ENCODE peak calls at places on chromosomes 7 and 10, in four cellular contexts. T is DND-41, M is GM23338, X is neural progenitor cell. W is an unnamed sample.

GRCh38 chr10:73110345-73110849 is at the start of gene NUDT13:
- DNase-seq in T (peak; percentile 84), M (peak; percentile 91), X (peak; percentile 66), W (peak; percentile 68)

GRCh38 chr7:21104124-21104500 is 317.4 kb upstream of the SP8 start:
- DNase-seq in T (no peak), M (no peak), X (no peak), W (no peak)

GRCh38 chr10:109328001-109328400 is 595.3 kb downstream of the XPNPEP1 start:
- DNase-seq in T (no peak), M (peak; percentile 8), X (no peak), W (no peak)

GRCh38 chr7:79268730-79269129 is 184.7 kb downstream of the MAGI2 start:
- DNase-seq in T (no peak), M (no peak), X (no peak), W (no peak)

GRCh38 chr10:99233680-99234018 is 2.0 kb downstream of the HPSE2 start:
- DNase-seq in T (no peak), M (no peak), X (peak; percentile 44), W (no peak)

GRCh38 chr7:31335161-31335888 is 5.2 kb downstream of the NEUROD6 start:
- DNase-seq in T (no peak), M (no peak), X (no peak), W (no peak)

GRCh38 chr7:50531401-50531906 is 33.8 kb downstream of the DDC start:
- DNase-seq in T (no peak), M (peak; percentile 54), X (peak; percentile 46), W (peak; percentile 79)

GRCh38 chr10:72122221-72122620 is 33.9 kb upstream of the SPOCK2 start:
- DNase-seq in T (no peak), M (no peak), X (no peak), W (no peak)

GRCh38 chr10:101060036-101060950 is 1.5 kb upstream of the KAZALD1 start:
- DNase-seq in T (peak; percentile 92), M (peak; percentile 97), X (peak; percentile 95), W (peak; percentile 90)

GRCh38 chr7:98551541-98552273 is 65.4 kb upstream of the NPTX2 start:
- DNase-seq in T (no peak), M (no peak), X (no peak), W (no peak)

GRCh38 chr10:79063661-79064490 is 4.9 kb upstream of the ZMIZ1 start:
- DNase-seq in T (no peak), M (no peak), X (no peak), W (no peak)

GRCh38 chr7:41003031-41003925 is 699.6 kb downstream of the INHBA start:
- DNase-seq in T (peak; percentile 49), M (peak; percentile 80), X (peak; percentile 67), W (no peak)

GRCh38 chr7:26097837-26098668 is 53.9 kb upstream of the NFE2L3 start:
- DNase-seq in T (no peak), M (no peak), X (no peak), W (no peak)

GRCh38 chr7:70669859-70670258 is 462.1 kb upstream of the GALNT17 start:
- DNase-seq in T (peak; percentile 25), M (no peak), X (no peak), W (no peak)

GRCh38 chr7:150931199-150931869 is 46.8 kb downstream of the KCNH2 start:
- DNase-seq in T (peak; percentile 40), M (no peak), X (no peak), W (no peak)

GRCh38 chr7:95357623-95358022 is 33.3 kb upstream of the PON1 start:
- DNase-seq in T (no peak), M (no peak), X (no peak), W (no peak)

GRCh38 chr7:123271231-123271630 is 71.5 kb upstream of the SLC13A1 start:
- DNase-seq in T (no peak), M (no peak), X (no peak), W (no peak)

GRCh38 chr10:62844280-62845011 is 28.3 kb upstream of the EGR2 start:
- DNase-seq in T (no peak), M (no peak), X (no peak), W (no peak)

GRCh38 chr7:27198138-27198841 is 1.6 kb downstream of the HOXA13 start:
- DNase-seq in T (no peak), M (no peak), X (no peak), W (no peak)

GRCh38 chr10:114561008-114561523 is 97.0 kb downstream of the ABLIM1 start:
- DNase-seq in T (no peak), M (no peak), X (no peak), W (no peak)

GRCh38 chr7:20554072-20554471 is 61.4 kb upstream of the ABCB5 start:
- DNase-seq in T (no peak), M (peak; percentile 11), X (no peak), W (no peak)

GRCh38 chr7:92466682-92467081 is 11.1 kb downstream of the ERVW-1 start:
- DNase-seq in T (no peak), M (no peak), X (no peak), W (no peak)

GRCh38 chr10:132504501-132505272 is 32.9 kb upstream of the INPP5A start:
- DNase-seq in T (no peak), M (no peak), X (no peak), W (no peak)

GRCh38 chr10:93160829-93161228 is 87.1 kb downstream of the CYP26A1 start:
- DNase-seq in T (no peak), M (no peak), X (no peak), W (no peak)

GRCh38 chr7:55545496-55545895 is 26.8 kb downstream of the VOPP1 start:
- DNase-seq in T (no peak), M (no peak), X (no peak), W (no peak)

GRCh38 chr7:151025924-151026671 is 1.8 kb upstream of the ATG9B start:
- DNase-seq in T (no peak), M (no peak), X (no peak), W (no peak)

GRCh38 chr10:52762088-52762487 is 10.5 kb downstream of the MBL2 start:
- DNase-seq in T (no peak), M (no peak), X (no peak), W (no peak)

GRCh38 chr10:6037422-6037821 is 24.7 kb downstream of the IL2RA start:
- DNase-seq in T (no peak), M (no peak), X (no peak), W (no peak)

GRCh38 chr7:117872565-117873055 is 631 bp downstream of the CTTNBP2 start:
- DNase-seq in T (no peak), M (peak; percentile 51), X (peak; percentile 68), W (no peak)

GRCh38 chr10:92957223-92958010 is 103.2 kb upstream of the CYP26C1 start:
- DNase-seq in T (no peak), M (no peak), X (no peak), W (no peak)

GRCh38 chr10:31745612-31746376 is 182.8 kb downstream of the ARHGAP12 start:
- DNase-seq in T (no peak), M (no peak), X (no peak), W (no peak)

GRCh38 chr7:37081436-37081835 is 357.1 kb upstream of the AOAH start:
- DNase-seq in T (no peak), M (no peak), X (no peak), W (no peak)

DNA sequence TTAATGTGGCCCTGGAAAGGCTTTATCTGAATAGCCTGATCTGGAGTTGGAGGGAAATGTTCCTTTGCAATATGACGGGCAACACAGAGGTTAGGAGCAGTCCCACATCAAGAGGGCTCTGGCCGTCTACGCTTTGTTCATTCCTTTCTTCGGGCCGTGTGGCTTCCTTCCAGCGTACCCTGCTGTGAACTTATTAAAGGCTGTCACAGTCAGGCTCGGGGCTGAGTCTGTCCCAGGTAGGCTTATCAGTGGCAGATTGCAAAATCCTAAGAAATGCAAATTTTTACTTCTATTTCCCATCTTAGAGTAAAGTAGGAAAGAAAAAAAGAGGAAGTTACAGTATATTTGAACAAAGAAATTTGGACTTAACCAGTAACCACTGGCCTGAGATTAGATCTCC is 453.1 kb upstream of the MKI67 start:
- DNase-seq in T (no peak), M (no peak), X (peak; percentile 46), W (no peak)
- H3K27ac ChIP-seq in T (no peak overlapping the region), M (no peak overlapping the region), X (no peak overlapping the region), W (no peak overlapping the region)

GRCh38 chr10:29649561-29650551 is 15.1 kb upstream of the SVIL start:
- DNase-seq in T (no peak), M (no peak), X (no peak), W (no peak)

GRCh38 chr10:29648983-29649268 is 14.2 kb upstream of the SVIL start:
- DNase-seq in T (no peak), M (no peak), X (no peak), W (no peak)

GRCh38 chr10:29647483-29647882 is 12.7 kb upstream of the SVIL start:
- DNase-seq in T (no peak), M (no peak), X (no peak), W (no peak)

GRCh38 chr10:29646960-29647431 is 12.2 kb upstream of the SVIL start:
- DNase-seq in T (no peak), M (no peak), X (no peak), W (no peak)

DNA sequence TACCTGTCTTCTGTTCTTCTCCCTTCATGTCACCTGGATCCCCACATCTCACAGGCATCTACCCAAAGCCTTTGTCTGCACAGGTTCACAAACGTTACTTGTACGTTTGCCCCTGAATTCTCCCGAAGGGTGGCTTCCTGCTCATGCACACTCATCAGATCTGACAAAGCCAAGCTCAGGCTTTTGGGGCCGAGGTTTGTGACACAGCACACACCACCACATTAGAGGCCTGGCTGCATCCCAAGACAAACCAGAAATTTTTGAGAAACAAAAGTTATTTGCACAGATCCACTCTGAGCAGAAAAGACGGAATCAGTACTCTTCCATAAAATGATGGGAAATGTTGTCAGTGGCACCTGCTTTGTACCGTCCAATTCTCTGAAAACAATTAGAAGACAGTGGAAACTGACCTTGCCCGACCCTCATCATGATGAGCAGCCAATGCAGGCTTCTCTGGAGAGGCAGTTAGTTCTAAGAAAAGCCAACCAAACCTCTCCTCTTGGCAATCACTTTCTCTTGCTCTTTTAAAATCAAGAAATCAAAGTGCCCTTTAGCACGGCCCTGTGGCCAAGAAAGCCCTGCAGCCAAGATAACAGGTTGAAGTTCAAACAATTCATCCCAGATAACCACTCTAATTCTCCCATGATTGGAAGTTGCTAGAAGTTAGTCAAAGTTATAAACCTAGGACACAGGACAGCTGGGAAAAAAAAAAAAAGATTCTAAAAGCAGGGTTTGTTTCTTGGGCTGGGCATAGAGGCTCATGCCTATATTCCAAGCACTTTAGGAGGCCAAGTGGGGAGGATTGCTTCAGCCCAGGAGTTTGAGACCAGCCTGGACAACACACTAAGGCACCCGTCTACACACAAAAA is 13.6 kb upstream of the SVIL start:
- DNase-seq in T (peak; percentile 67), M (no peak), X (no peak), W (no peak)
- H3K27ac ChIP-seq in T (peak overlapping the region; percentile 61), M (no peak overlapping the region), X (no peak overlapping the region), W (no peak overlapping the region)

GRCh38 chr10:49110684-49111319 is 4.5 kb downstream of the VSTM4 start:
- DNase-seq in T (no peak), M (no peak), X (no peak), W (no peak)
- H3K27ac ChIP-seq in T (no peak overlapping the region), M (no peak overlapping the region), X (no peak overlapping the region), W (no peak overlapping the region)

DNA sequence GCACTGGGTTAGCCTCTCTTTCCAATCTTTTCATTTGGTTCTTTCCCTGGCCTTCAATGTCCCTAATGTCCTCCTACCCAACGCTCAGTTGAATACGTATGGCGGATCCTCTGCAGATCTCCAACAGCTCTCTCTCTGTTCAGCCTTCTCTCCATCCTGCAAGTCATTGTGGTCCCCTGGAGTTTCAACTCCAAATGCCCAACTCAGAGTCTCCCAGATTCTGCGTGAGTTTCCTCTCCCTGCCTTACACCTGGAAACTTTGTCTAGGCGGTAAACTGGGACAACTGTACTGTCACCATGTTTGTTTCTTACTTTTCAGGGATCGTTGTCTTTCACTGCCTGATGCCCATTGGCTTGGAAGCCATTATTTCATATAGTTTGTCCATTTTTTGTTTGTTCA is 273.1 kb downstream of the TNS3 start:
- DNase-seq in T (no peak), M (no peak), X (no peak), W (no peak)
- H3K27ac ChIP-seq in T (no peak overlapping the region), M (no peak overlapping the region), X (no peak overlapping the region), W (no peak overlapping the region)